ENCODE peak calls at places on chromosomes 16 and 17, in five cellular contexts. E is NCI-H2107; G is neural crest cell; F is astrocyte of the cerebellum; X is stimulated activated CD4-positive, alpha-beta T cell treated with anti-CD3 and anti-CD28 coated beads, Interleukin-15, amount 100 ng/mL, for 1 hour. M is an unnamed sample.

GRCh38 chr17:72008236-72008874 is 112.5 kb upstream of the SOX9 start:
- DNase-seq in X (no peak), E (no peak), G (no peak), F (no peak), M (no peak)

GRCh38 chr17:42857389-42857788 is 6.4 kb downstream of the AOC3 start:
- DNase-seq in F (no peak), X (no peak), E (no peak), G (no peak), M (no peak)

GRCh38 chr17:42525221-42525620 is 10.8 kb upstream of the NAGLU start:
- DNase-seq in G (no peak), E (no peak), X (no peak), F (no peak), M (no peak)

GRCh38 chr17:78645421-78646295 is 68.5 kb upstream of the DNAH17 start:
- DNase-seq in X (peak), E (no peak), F (no peak), G (no peak), M (peak)

GRCh38 chr17:42329025-42329976 is 41.0 kb downstream of the STAT5A start:
- DNase-seq in G (peak), F (peak), X (no peak), E (no peak), M (no peak)

GRCh38 chr17:6435968-6436367 is 1.0 kb upstream of the AIPL1 start:
- DNase-seq in G (peak), F (peak), X (peak), E (peak), M (peak)

GRCh38 chr17:7129311-7129710 is 14.7 kb upstream of the ASGR2 start:
- DNase-seq in X (no peak), G (no peak), E (no peak), F (no peak), M (no peak)

GRCh38 chr17:21066394-21066793 is 23.6 kb upstream of the USP22 start:
- DNase-seq in X (no peak), F (no peak), E (no peak), G (no peak), M (peak)

GRCh38 chr16:5056347-5056746 is 9.4 kb downstream of the C16orf89 start:
- DNase-seq in X (no peak), E (no peak), G (peak), F (no peak), M (peak)

GRCh38 chr16:84884311-84885023 is 64.7 kb downstream of the CRISPLD2 start:
- DNase-seq in G (no peak), E (no peak), F (no peak), X (no peak), M (peak)

GRCh38 chr17:37605813-37606505 is 3.3 kb downstream of the SYNRG start:
- DNase-seq in G (no peak), E (no peak), X (no peak), F (no peak), M (no peak)

GRCh38 chr17:70405492-70406220 is 236.3 kb downstream of the KCNJ2 start:
- DNase-seq in G (no peak), F (peak), E (no peak), X (no peak), M (no peak)

GRCh38 chr17:80649672-80650338 is 105.2 kb downstream of the RPTOR start:
- DNase-seq in X (peak), E (no peak), F (no peak), G (peak), M (no peak)

GRCh38 chr16:52533296-52533695 is 13.6 kb downstream of the TOX3 start:
- DNase-seq in E (no peak), G (no peak), F (no peak), X (no peak), M (no peak)

GRCh38 chr16:11389631-11390565 is 44.6 kb downstream of the RMI2 start:
- DNase-seq in E (no peak), F (no peak), G (no peak), X (no peak), M (no peak)

GRCh38 chr16:9049241-9049640 is 42.2 kb upstream of the HAPSTR1 start:
- DNase-seq in X (no peak), G (no peak), E (no peak), F (no peak), M (no peak)

GRCh38 chr16:28093383-28093725 is 29.8 kb upstream of the GSG1L start:
- DNase-seq in E (no peak), X (no peak), G (no peak), F (no peak), M (no peak)

GRCh38 chr16:2933136-2933535 is 21.4 kb downstream of the FLYWCH1 start:
- DNase-seq in F (no peak), E (no peak), G (no peak), X (no peak), M (no peak)

GRCh38 chr17:15966183-15966878 is 21.4 kb downstream of the ADORA2B start:
- DNase-seq in G (no peak), F (peak), X (no peak), E (no peak), M (peak)

GRCh38 chr17:82170412-82170961 is 42.2 kb downstream of the CCDC57 start:
- DNase-seq in F (no peak), G (no peak), X (no peak), E (no peak), M (no peak)

GRCh38 chr16:10312784-10313724 is 72.8 kb upstream of the ATF7IP2 start:
- DNase-seq in F (no peak), X (no peak), G (no peak), E (no peak), M (peak)

GRCh38 chr17:53336281-53336680 is 486.4 kb upstream of the KIF2B start:
- DNase-seq in G (no peak), X (no peak), F (no peak), E (no peak), M (no peak)

GRCh38 chr16:1613240-1613639 is 1.1 kb downstream of the CRAMP1 start:
- DNase-seq in X (no peak), F (no peak), E (no peak), G (no peak), M (no peak)

GRCh38 chr16:69399361-69399760 is 13.6 kb upstream of the TERF2 start:
- DNase-seq in F (no peak), X (no peak), E (no peak), G (no peak), M (no peak)

GRCh38 chr16:52545544-52546262 is 1.2 kb downstream of the TOX3 start:
- DNase-seq in G (peak), E (no peak), X (no peak), F (no peak), M (no peak)

GRCh38 chr17:57634713-57635465 is 110.2 kb downstream of the CCDC182 start:
- DNase-seq in G (no peak), F (no peak), E (no peak), X (no peak), M (no peak)